ENCODE peak calls at places on chromosomes 11 and 22, in eight cellular contexts. D is HAP-1; Q is activated CD4-positive, alpha-beta T cell treated with anti-CD3 and anti-CD28 coated beads, Interleukin-2, amount 10 ng/mL, durations not matched to agents 7 days and 5 days; B is hypothalamus; V is HEK293T; X is right atrium auricular region; E is ACHN; Y is left kidney. U is an unnamed sample.

GRCh38 chr11:125680747-125681146 is at the start of gene ACRV1:
- DNase-seq in D (no peak), B (no peak), Q (no peak), V (no peak), E (no peak), X (no peak), Y (no peak), U (no peak)

GRCh38 chr11:117620131-117620530 is 176.9 kb downstream of the DSCAML1 start:
- DNase-seq in D (no peak), Q (no peak), Y (no peak), B (no peak), V (no peak), X (no peak), E (no peak), U (no peak)

GRCh38 chr11:127806486-127806885 is 780.9 kb downstream of the ETS1 start:
- DNase-seq in E (no peak), B (no peak), D (no peak), Y (no peak), Q (no peak), X (no peak), V (no peak), U (no peak)

GRCh38 chr22:23763579-23764331 is 965 bp downstream of the C22orf15 start:
- DNase-seq in V (no peak), Q (peak), B (no peak), Y (peak), D (no peak), E (no peak), X (no peak), U (no peak)

GRCh38 chr22:24069721-24070120 is 58.6 kb downstream of the CABIN1 start:
- DNase-seq in Y (no peak), X (no peak), Q (no peak), B (no peak), V (no peak), D (no peak), E (no peak), U (no peak)

GRCh38 chr11:20599424-20600346 is at the start of gene SLC6A5:
- DNase-seq in Q (peak), D (peak), E (peak), B (no peak), Y (peak), X (no peak), V (peak), U (peak)

GRCh38 chr22:39144101-39144815 is 8.2 kb downstream of the CBX7 start:
- DNase-seq in Q (peak), E (peak), D (no peak), B (no peak), Y (peak), V (no peak), X (no peak), U (no peak)

GRCh38 chr22:35642305-35642741 is 5.9 kb upstream of the APOL6 start:
- DNase-seq in D (no peak), Q (no peak), B (no peak), Y (no peak), X (no peak), E (no peak), V (no peak), U (no peak)

GRCh38 chr22:44395116-44396005 is 82.6 kb upstream of the SHISAL1 start:
- DNase-seq in X (peak), B (no peak), D (no peak), V (no peak), Y (no peak), E (no peak), Q (no peak), U (no peak)

GRCh38 chr11:9148035-9148434 is 56.6 kb upstream of the SCUBE2 start:
- DNase-seq in E (no peak), V (no peak), D (no peak), Y (no peak), B (no peak), X (no peak), Q (no peak), U (no peak)

GRCh38 chr22:19088866-19089595 is 33.2 kb downstream of the DGCR2 start:
- DNase-seq in Y (no peak), V (no peak), B (no peak), Q (no peak), E (no peak), X (no peak), D (no peak), U (no peak)

GRCh38 chr11:65438257-65439151 is 15.9 kb downstream of the NEAT1 start:
- DNase-seq in E (peak), Q (no peak), X (no peak), Y (no peak), D (peak), V (no peak), B (no peak), U (peak)

GRCh38 chr11:43021466-43021865 is 290.3 kb upstream of the API5 start:
- DNase-seq in Q (no peak), Y (peak), X (no peak), D (no peak), V (no peak), E (peak), B (no peak), U (peak)

GRCh38 chr22:19109198-19110063 is 12.8 kb downstream of the DGCR2 start:
- DNase-seq in X (no peak), Y (no peak), D (no peak), V (no peak), B (no peak), Q (peak), E (no peak), U (no peak)